ENCODE peak calls at places on chromosomes 6 and 20, in five cellular contexts. I, C, N, M and R are unnamed samples.

GRCh38 chr6:169961772-169962561 is 210.5 kb downstream of the ERMARD start:
- DNase-seq in I (no peak), C (no peak), N (no peak), M (no peak), R (peak; percentile 44)

GRCh38 chr6:18154507-18155272 is at the start of gene TPMT:
- DNase-seq in I (no peak), C (no peak), N (no peak), M (peak; percentile 51), R (peak; percentile 59)

GRCh38 chr20:47927944-47928343 is 142.7 kb upstream of the SULF2 start:
- DNase-seq in I (peak; percentile 91), C (no peak), N (no peak), M (peak; percentile 51), R (no peak)

GRCh38 chr6:31769684-31770371 is 7.3 kb downstream of the VWA7 start:
- DNase-seq in I (peak; percentile 70), C (peak; percentile 39), N (peak; percentile 75), M (peak; percentile 96), R (peak; percentile 88)

GRCh38 chr6:398065-398464 is 6.5 kb downstream of the IRF4 start:
- DNase-seq in I (no peak), C (no peak), N (no peak), M (no peak), R (no peak)

GRCh38 chr6:159102373-159103160 is 57.8 kb upstream of the TAGAP start:
- DNase-seq in I (no peak), C (no peak), N (no peak), M (no peak), R (no peak)

GRCh38 chr6:33885121-33886057 is 81.6 kb upstream of the MLN start:
- DNase-seq in I (peak; percentile 60), C (no peak), N (no peak), M (no peak), R (no peak)

GRCh38 chr20:49965781-49966304 is 16.9 kb upstream of the SNAI1 start:
- DNase-seq in I (no peak), C (no peak), N (no peak), M (no peak), R (no peak)

GRCh38 chr6:142353690-142354089 is 51.9 kb downstream of the ADGRG6 start:
- DNase-seq in I (no peak), C (no peak), N (no peak), M (no peak), R (no peak)

GRCh38 chr6:2237001-2237400 is 8.4 kb downstream of the GMDS start:
- DNase-seq in I (peak; percentile 88), C (peak; percentile 99), N (no peak), M (no peak), R (no peak)

GRCh38 chr6:44012078-44012493 is 115.2 kb downstream of the MRPL14 start:
- DNase-seq in I (peak; percentile 98), C (peak; percentile 97), N (no peak), M (no peak), R (no peak)

GRCh38 chr20:5596401-5597193 is 153.6 kb upstream of the SHLD1 start:
- DNase-seq in I (no peak), C (no peak), N (no peak), M (no peak), R (no peak)

GRCh38 chr6:137497722-137498463 is 3.7 kb upstream of the OLIG3 start:
- DNase-seq in I (no peak), C (no peak), N (no peak), M (no peak), R (peak; percentile 46)

GRCh38 chr6:12538881-12539357 is 177.6 kb upstream of the PHACTR1 start:
- DNase-seq in I (no peak), C (no peak), N (no peak), M (no peak), R (peak; percentile 48)

GRCh38 chr6:16562498-16562897 is 198.8 kb downstream of the ATXN1 start:
- DNase-seq in I (peak; percentile 26), C (no peak), N (no peak), M (no peak), R (no peak)

DNA sequence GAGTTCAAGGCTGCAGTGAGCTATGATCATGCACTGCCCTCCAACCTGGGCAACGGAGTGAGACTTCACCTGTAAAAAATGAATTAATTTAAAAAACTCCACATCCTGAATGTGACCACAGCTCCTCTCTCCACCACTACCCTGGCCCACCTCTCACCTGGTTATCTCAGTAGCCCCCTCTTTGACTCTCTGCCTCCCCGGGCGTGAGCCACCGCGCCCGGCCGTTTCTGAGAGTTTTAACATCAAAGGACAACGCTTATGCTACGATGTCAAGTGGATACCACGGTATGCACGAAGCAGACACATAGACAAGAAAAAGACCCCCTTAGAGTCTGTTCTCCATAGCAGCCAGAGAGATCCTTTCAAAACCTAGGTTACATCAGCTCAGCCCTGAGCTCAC is 48.7 kb downstream of the FGD2 start:
- DNase-seq in I (no peak), C (no peak), N (no peak), M (no peak), R (no peak)
- H3K4me1 ChIP-seq in I (peaks cover 52% of the 10 kb centered on the region), C (no peaks in the 10 kb centered on the region), N (peaks cover 30% of the 10 kb centered on the region), M (peaks cover 16% of the 10 kb centered on the region), R (peaks cover 29% of the 10 kb centered on the region)

GRCh38 chr20:21421601-21422236 is 24.4 kb upstream of the NKX2-4 start:
- DNase-seq in I (no peak), C (no peak), N (no peak), M (no peak), R (no peak)
- H3K27ac ChIP-seq in I (no peak overlapping the region), C (no peak overlapping the region), N (no peak overlapping the region), M (no peak overlapping the region), R (no peak overlapping the region)

GRCh38 chr6:139010674-139011073 is 17.9 kb upstream of the ABRACL start:
- DNase-seq in I (no peak), C (no peak), N (no peak), M (no peak), R (no peak)
- H3K4me1 ChIP-seq in I (no peaks in the 10 kb centered on the region), C (no peaks in the 10 kb centered on the region), N (peaks cover 8% of the 10 kb centered on the region), M (no peaks in the 10 kb centered on the region), R (no peaks in the 10 kb centered on the region)

DNA sequence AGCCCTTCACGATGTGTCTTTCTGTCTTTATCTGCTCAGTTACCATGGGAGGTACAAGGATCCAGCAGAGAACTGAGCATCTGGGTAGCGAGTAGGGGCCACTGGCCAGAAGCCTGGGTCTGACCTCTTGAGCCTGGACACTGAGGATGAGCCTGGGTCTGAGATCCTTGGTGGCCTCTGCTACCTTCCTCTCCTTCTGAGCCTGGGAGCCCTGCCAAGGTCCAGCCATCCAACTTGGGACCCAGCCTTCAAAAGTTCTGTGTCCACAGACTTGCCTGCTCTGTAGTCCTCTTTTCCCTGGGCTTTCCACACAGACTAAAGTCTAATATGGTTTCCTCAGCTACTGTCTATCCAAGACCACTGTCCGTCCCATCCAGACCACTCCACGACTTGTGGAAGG is 60.2 kb upstream of the NAA20 start:
- DNase-seq in I (no peak), C (no peak), N (no peak), M (no peak), R (no peak)
- H3K27ac ChIP-seq in I (no peak overlapping the region), C (no peak overlapping the region), N (no peak overlapping the region), M (no peak overlapping the region), R (no peak overlapping the region)

DNA sequence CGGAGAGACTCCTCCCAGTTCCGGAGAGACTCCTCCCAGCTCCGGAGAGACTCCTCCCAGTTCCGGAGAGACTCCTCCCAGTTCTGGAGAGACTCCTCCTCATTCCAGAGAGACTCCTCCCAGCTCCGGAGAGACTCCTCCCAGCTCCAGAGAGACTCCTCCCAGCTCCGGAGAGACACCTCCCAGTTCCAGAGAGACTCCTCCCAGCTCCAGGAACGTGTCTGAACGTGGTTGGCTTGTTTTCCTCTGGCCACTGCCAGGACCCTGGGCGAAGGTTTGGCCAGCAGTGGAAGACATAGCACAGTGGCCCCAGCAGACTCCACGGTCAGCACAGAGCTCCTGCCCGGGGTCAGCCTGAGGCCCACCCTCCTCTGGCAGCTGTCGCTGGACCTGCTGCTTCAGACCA is 122.3 kb upstream of the AFDN start:
- DNase-seq in I (no peak), C (no peak), N (no peak), M (no peak), R (no peak)
- H3K4me1 ChIP-seq in I (no peaks in the 10 kb centered on the region), C (no peaks in the 10 kb centered on the region), N (peaks cover 12% of the 10 kb centered on the region), M (peaks cover 5% of the 10 kb centered on the region), R (peaks cover 9% of the 10 kb centered on the region)

DNA sequence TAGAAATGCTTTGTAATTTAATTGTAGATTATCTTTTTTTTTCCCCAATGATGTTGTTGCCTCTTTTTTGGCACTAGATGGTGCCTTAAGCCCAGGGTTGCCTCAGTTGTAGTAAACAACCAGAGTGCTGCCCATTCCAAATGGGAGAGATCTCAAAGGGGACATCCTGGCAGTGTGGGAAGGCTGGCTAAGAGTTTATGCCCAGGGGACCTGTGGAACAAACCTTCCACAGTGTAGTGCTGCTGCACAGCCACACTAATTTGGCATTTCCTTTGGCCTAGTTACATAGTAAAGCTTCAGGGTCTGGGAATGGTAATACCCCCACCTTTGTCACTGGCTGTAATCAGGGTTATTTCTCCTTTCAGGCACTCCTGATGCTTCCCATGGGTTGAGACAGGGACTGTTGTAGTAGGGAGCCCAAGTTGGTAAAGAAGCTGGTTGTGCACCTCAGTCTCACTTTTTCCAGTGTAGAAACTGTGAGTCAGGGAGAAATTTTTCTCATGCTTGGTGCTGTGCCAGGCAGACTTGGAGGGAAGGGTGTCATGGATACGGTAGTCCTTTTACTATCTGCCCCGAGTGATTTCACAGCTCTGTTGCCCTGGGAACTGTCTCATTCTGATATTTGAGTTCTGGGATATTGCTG is 177.8 kb upstream of the ECI2 start:
- DNase-seq in I (peak; percentile 95), C (peak; percentile 88), N (peak; percentile 13), M (no peak), R (no peak)
- H3K27ac ChIP-seq in I (peak overlapping the region; percentile 96), C (peak overlapping the region; percentile 74), N (no peak overlapping the region), M (no peak overlapping the region), R (no peak overlapping the region)

DNA sequence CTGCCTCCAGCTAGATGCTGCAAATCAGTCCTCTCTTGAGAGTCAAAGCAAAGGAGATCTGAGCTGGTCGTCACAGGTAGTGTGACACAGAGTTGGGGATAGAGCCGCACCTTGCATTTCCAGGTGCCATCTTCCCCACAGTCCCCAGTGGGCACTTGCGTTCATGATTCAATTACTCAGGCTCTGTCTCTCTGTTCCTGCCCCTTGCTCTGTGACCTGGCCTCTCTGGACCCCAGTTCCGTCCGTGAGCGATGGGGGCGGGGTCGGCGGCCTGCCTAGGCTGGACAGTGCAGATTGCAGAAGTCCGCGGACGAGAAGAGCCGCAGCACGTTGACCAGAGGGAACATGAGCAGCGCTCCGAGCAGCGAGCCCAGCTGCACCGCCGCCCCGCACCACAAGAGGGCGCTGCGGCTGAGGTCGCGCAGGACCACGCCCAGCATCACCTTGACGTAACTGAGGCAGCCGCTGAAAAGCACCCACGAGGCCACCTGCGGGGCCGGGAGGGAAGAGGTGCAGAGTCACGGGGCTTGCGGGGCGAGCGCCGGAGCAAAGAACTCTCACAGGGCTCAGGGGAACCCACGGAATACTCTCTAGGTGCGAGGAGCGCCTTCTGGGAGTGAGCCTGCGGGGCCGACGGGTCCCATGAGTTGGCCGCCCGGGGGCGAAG is 7.4 kb downstream of the SLC52A3 start:
- DNase-seq in I (no peak), C (no peak), N (peak; percentile 48), M (peak; percentile 83), R (peak; percentile 68)
- H3K4me1 ChIP-seq in I (no peaks in the 10 kb centered on the region), C (no peaks in the 10 kb centered on the region), N (no peaks in the 10 kb centered on the region), M (no peaks in the 10 kb centered on the region), R (no peaks in the 10 kb centered on the region)